ENCODE peak calls at places on chromosomes 4 and X, in six cellular contexts. R, E, Z, S, D and G are unnamed samples.

GRCh38 chr4:141890279-141890678 is 253.9 kb downstream of the IL15 start:
- DNase-seq in D (no peak), E (no peak), Z (no peak), R (no peak), S (no peak), G (no peak)

GRCh38 chr4:965766-966134 is 7.6 kb downstream of the DGKQ start:
- DNase-seq in D (no peak), Z (no peak), E (no peak), R (no peak), S (no peak), G (no peak)

GRCh38 chr4:119189638-119190037 is 22.9 kb upstream of the USP53 start:
- DNase-seq in R (no peak), S (no peak), E (no peak), Z (no peak), D (no peak), G (no peak)

GRCh38 chr4:10006604-10007435 is 14.5 kb downstream of the SLC2A9 start:
- DNase-seq in R (peak; percentile 99), S (peak; percentile 90), E (no peak), Z (no peak), D (peak; percentile 80), G (peak; percentile 18)

GRCh38 chr4:151153585-151153984 is 54.2 kb downstream of the RPS3A start:
- DNase-seq in Z (no peak), D (no peak), R (no peak), E (no peak), S (no peak), G (no peak)

GRCh38 chrX:21932277-21932996 is 8.1 kb upstream of the SMS start:
- DNase-seq in R (peak; percentile 87), S (no peak), E (peak; percentile 80), Z (no peak), D (no peak), G (peak; percentile 33)

GRCh38 chrX:134604701-134605271 is 53.5 kb downstream of the PLAC1 start:
- DNase-seq in Z (no peak), D (peak; percentile 90), S (no peak), R (peak; percentile 38), E (no peak), G (peak; percentile 76)

GRCh38 chrX:471239-471638 is 84.5 kb upstream of the PPP2R3B start:
- DNase-seq in R (no peak), E (no peak), D (no peak), S (no peak), Z (no peak), G (no peak)

GRCh38 chrX:110846071-110846470 is 50.5 kb upstream of the CHRDL1 start:
- DNase-seq in E (no peak), R (no peak), D (no peak), Z (no peak), S (no peak), G (no peak)

GRCh38 chr4:78022517-78022916 is 34.6 kb upstream of the FRAS1 start:
- DNase-seq in E (no peak), S (no peak), R (no peak), Z (no peak), D (no peak), G (no peak)

GRCh38 chrX:151227637-151228036 is 51.3 kb downstream of the GPR50 start:
- DNase-seq in R (no peak), E (no peak), D (no peak), S (no peak), Z (no peak), G (no peak)

GRCh38 chr4:138162259-138162658 is 79.9 kb downstream of the SLC7A11 start:
- DNase-seq in Z (no peak), S (no peak), R (peak; percentile 82), D (no peak), E (no peak), G (no peak)

GRCh38 chr4:76589872-76590846 is 155.1 kb downstream of the SHROOM3 start:
- DNase-seq in R (no peak), S (no peak), E (peak; percentile 90), D (peak; percentile 82), Z (no peak), G (no peak)